ENCODE peak calls at places on chromosomes 4 and X, in six cellular contexts. R is CD4-positive, alpha-beta memory T cell; O is heart left ventricle; B is uterus; V is A673; T is lower lobe of right lung. N is an unnamed sample.

GRCh38 chr4:73223258-73223651 is 35.3 kb downstream of the ANKRD17 start:
- DNase-seq in T (no peak), B (no peak), V (no peak), R (no peak), O (no peak), N (no peak)

GRCh38 chrX:56783450-56783831 is 54.4 kb downstream of the NBDY start:
- DNase-seq in O (no peak), V (peak; percentile 80), T (no peak), B (peak; percentile 82), R (peak; percentile 79), N (no peak)

GRCh38 chrX:96311366-96311765 is 373.3 kb upstream of the DIAPH2 start:
- DNase-seq in B (no peak), V (no peak), O (no peak), R (no peak), T (no peak), N (no peak)

GRCh38 chr4:156959298-156959702 is 12.3 kb downstream of the PDGFC start:
- DNase-seq in V (no peak), R (no peak), B (no peak), T (no peak), O (no peak), N (no peak)

GRCh38 chr4:72629540-72629939 is 60.5 kb upstream of the ADAMTS3 start:
- DNase-seq in R (no peak), O (no peak), T (no peak), V (no peak), B (no peak), N (no peak)

GRCh38 chrX:119871245-119871598 is 311 bp downstream of the RNF113A start:
- DNase-seq in V (peak; percentile 10), R (no peak), T (peak; percentile 46), B (no peak), O (peak; percentile 17), N (no peak)

GRCh38 chr4:17065821-17066220 is 167.4 kb upstream of the LDB2 start:
- DNase-seq in B (no peak), T (no peak), R (no peak), V (no peak), O (no peak), N (no peak)

GRCh38 chr4:186240848-186241491 is 13.7 kb downstream of the KLKB1 start:
- DNase-seq in V (no peak), B (no peak), O (no peak), T (no peak), R (no peak), N (no peak)

GRCh38 chrX:33149085-33149484 is 62.3 kb downstream of the DMD start:
- DNase-seq in O (no peak), B (no peak), T (no peak), R (no peak), V (no peak), N (no peak)

GRCh38 chr4:98626350-98626749 is 32.1 kb downstream of the TSPAN5 start:
- DNase-seq in T (no peak), O (peak; percentile 31), B (peak; percentile 81), R (no peak), V (peak; percentile 11), N (no peak)

GRCh38 chr4:106092361-106093040 is 197.2 kb downstream of the NPNT start:
- DNase-seq in B (no peak), O (no peak), T (no peak), R (no peak), V (no peak), N (no peak)

GRCh38 chr4:169271692-169272007 is 894 bp upstream of the SH3RF1 start:
- DNase-seq in B (no peak), V (no peak), T (no peak), R (no peak), O (no peak), N (no peak)
- H3K4me3 ChIP-seq in B (peak overlapping the region; percentile 66), V (peak overlapping the region; percentile 86), T (peak overlapping the region; percentile 81), R (no peak overlapping the region), O (peak overlapping the region; percentile 95), N (peak overlapping the region; percentile 67)

GRCh38 chr4:1208266-1208961 is 36.0 kb upstream of the SPON2 start:
- DNase-seq in O (no peak), T (peak; percentile 51), R (no peak), B (no peak), V (no peak), N (peak; percentile 65)
- H3K27ac ChIP-seq in O (peak overlapping the region; percentile 70), T (peak overlapping the region; percentile 78), R (no peak overlapping the region), B (peak overlapping the region; percentile 88), V (no peak overlapping the region), N (peak overlapping the region; percentile 75)

DNA sequence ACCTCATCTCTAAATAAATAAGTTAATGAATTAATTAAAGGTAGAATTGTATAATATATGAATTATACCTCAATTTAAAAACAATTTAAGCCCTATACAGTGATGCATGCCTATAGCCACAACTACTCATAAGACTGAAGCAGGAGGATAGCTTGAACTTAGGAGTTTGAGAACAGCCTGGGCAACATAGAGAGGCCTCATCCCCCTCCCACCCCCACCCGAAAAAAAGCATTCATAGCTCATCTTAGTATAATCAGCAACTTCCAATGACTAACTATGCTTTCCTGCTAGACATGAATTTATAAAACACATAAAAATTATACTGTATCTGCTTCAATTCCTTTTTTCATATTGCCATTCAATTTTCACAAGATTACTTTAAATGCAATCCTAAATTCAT is 1.6 kb downstream of the LRBA start:
- DNase-seq in O (no peak), T (no peak), V (no peak), B (no peak), R (no peak), N (no peak)
- H3K4me3 ChIP-seq in O (peak overlapping the region; percentile 99), T (peak overlapping the region; percentile 99), V (peak overlapping the region; percentile 85), B (no peak overlapping the region), R (peak overlapping the region; percentile 98), N (no peak overlapping the region)

GRCh38 chr4:159363376-159363775 is 260.5 kb downstream of the RAPGEF2 start:
- DNase-seq in T (no peak), R (no peak), O (no peak), B (no peak), V (no peak), N (no peak)
- H3K27ac ChIP-seq in T (no peak overlapping the region), R (no peak overlapping the region), O (no peak overlapping the region), B (no peak overlapping the region), V (no peak overlapping the region), N (no peak overlapping the region)

DNA sequence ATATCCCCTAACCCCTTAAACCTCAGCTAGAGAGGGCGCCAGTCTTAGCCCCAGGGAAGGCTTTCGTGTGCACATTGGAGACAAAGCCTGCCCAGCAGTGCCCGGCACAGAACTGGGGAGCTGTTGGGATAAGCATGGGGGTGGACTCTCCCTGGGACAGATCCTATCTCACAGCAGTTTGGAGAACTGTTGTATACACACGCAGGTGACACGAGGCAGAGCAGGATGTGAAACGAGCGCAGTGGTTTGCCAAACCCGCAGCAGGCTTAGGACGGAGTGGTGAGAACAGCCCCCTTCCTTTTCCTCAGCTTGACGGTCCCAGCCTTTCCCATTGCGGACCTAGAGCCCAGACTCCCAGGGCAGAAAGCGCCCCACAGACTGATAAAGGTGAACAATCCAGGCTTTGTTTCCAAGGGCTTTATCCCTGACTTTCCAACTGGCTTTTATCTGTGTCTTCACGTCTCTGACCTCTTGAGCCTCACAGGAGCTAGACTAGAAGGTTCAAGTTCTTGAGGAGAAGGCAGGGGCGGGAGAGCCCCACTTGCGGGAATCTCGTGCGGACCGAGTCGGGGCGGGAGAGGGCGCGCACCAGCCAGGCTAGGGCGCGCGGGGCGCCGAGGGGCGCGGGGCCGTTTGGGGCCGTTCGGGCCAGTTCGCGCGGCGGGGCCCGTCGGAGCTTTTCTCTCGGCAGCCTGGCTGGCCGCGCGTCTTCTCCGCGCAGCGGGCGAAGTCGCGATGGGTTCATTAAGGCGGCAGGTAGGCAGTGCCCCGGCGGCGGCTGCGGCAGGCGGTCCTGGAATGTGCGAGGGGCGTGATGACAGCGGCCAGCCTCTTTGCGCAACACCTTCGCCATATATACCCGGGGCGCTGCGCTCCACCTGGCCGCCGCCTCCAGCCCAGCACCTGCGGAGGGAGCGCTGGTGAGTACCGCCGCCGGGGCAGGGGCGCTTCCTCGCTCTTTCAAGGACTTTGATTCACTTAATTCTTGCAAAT is at the start of gene SLC34A2:
- DNase-seq in V (no peak), B (no peak), R (no peak), T (peak; percentile 88), O (no peak), N (no peak)
- H3K4me3 ChIP-seq in V (no peak within 1 kb of the TSS), B (no peak within 1 kb of the TSS), R (no peak within 1 kb of the TSS), T (peak within 1 kb of the TSS; percentile 57), O (no peak within 1 kb of the TSS), N (no peak within 1 kb of the TSS)

DNA sequence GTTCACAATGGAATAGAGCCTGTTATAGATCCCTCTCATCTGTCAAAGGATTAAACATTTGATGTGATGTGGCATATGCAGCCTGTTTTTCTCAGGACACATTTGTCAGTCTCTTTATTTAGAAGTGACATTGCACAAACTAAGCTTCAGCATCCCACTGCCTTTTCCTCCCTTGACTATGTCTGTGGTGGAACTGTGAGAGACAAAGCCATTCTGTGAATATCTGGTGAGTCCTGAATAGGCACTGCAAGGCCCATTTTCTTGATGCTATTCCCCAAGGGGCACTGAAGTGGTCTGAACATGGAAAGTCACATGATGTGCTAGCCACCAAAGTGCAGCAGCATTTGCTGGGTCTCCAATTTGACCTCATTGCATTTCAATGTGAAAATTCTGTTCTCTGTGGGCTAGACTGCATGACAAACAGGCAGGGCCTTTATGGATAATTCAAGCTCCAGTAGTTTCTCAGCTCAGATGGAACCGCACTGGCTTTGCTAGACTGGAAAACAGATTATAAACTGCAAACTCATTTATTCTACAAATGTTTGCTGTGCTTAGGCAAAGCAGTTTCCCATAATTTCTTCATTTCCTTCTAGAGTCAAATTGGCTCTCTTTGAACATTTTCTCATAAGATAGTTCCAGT is 627.4 kb upstream of the BOD1L1 start:
- DNase-seq in B (no peak), R (no peak), V (no peak), T (no peak), O (no peak), N (no peak)
- H3K27ac ChIP-seq in B (no peak overlapping the region), R (no peak overlapping the region), V (no peak overlapping the region), T (no peak overlapping the region), O (no peak overlapping the region), N (no peak overlapping the region)

GRCh38 chr4:146179784-146180405 is 4.4 kb downstream of the LSM6 start:
- DNase-seq in B (no peak), R (no peak), V (no peak), O (no peak), T (no peak), N (no peak)
- H3K4me3 ChIP-seq in B (no peak overlapping the region), R (no peak overlapping the region), V (no peak overlapping the region), O (no peak overlapping the region), T (no peak overlapping the region), N (no peak overlapping the region)

DNA sequence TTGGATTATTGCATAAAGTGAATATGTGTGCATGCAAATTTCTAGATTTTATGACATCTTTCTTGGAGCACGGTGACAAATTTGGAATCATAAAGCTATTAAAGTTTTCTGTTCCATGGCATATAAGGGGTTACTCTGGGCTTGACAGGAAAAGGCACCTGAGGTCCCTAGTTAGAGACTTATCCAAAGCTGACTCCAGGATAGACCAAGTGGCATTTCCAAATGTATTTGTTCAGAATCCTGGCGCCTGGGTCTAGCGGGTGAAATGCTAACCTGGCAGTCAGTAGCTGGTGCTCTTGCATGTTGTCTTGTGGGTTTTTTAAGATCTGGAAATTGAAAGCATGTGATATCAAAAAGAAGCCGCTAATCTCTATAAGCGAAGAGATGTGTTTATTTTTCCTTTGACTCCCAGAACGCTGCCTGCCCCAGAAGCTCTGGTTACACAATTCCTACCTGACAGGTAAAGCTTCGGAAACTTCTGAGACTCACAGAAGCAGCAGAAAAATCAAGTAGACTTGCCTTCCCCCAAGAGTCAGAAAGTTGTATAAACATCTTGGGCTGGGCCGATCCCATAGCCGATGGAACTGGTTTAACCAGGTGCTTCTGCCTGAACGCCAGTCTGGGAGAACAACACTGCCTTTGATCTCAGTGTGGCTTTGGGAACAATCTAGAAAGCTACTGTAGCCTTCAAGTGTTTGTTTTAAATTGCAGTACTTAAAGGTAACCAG is 12.9 kb upstream of the ZCCHC4 start:
- DNase-seq in R (no peak), T (peak; percentile 60), B (no peak), O (no peak), V (no peak), N (no peak)
- H3K27ac ChIP-seq in R (no peak overlapping the region), T (peak overlapping the region; percentile 61), B (no peak overlapping the region), O (no peak overlapping the region), V (no peak overlapping the region), N (no peak overlapping the region)

N was measured in tibial artery.